ENCODE peak calls at places on chromosomes 11 and 22, in five cellular contexts. H, K, W, O and Q are unnamed samples.
A peak's percentile ranks its signal among the peaks of the same experiment; 100 is the strongest.

GRCh38 chr11:1861435-1862411 is 8.8 kb downstream of the LSP1 start:
- DNase-seq in K (no peak), O (no peak), H (no peak), W (no peak), Q (no peak)

GRCh38 chr11:57974132-57974531 is 49.5 kb upstream of the OR9Q1 start:
- DNase-seq in K (no peak), H (no peak), O (no peak), W (no peak), Q (no peak)

GRCh38 chr11:117972589-117973445 is 13.4 kb upstream of the IL10RA start:
- DNase-seq in W (no peak), K (no peak), H (no peak), O (no peak), Q (no peak)

GRCh38 chr11:2802389-2803185 is 83.0 kb downstream of the CDKN1C start:
- DNase-seq in O (no peak), H (peak; percentile 4), W (no peak), K (no peak), Q (peak; percentile 42)

GRCh38 chr11:119999220-119999619 is 138.7 kb downstream of the TRIM29 start:
- DNase-seq in O (no peak), W (no peak), K (no peak), H (no peak), Q (no peak)

GRCh38 chr11:107397357-107397756 is 60.3 kb downstream of the CWF19L2 start:
- DNase-seq in O (peak; percentile 8), H (no peak), W (peak; percentile 31), K (no peak), Q (no peak)

GRCh38 chr22:35540600-35541253 is at the start of gene RASD2:
- DNase-seq in K (no peak), H (peak; percentile 58), O (peak; percentile 85), W (no peak), Q (peak; percentile 90)

GRCh38 chr11:9176136-9176535 is 84.7 kb upstream of the SCUBE2 start:
- DNase-seq in H (no peak), W (no peak), K (no peak), O (no peak), Q (no peak)

GRCh38 chr11:130827697-130828377 is 88.4 kb downstream of the SNX19 start:
- DNase-seq in W (peak; percentile 66), O (peak; percentile 37), K (peak; percentile 57), H (peak; percentile 62), Q (peak; percentile 80)

GRCh38 chr11:72897506-72897905 is 83.3 kb downstream of the ATG16L2 start:
- DNase-seq in K (no peak), H (no peak), O (no peak), W (no peak), Q (no peak)

GRCh38 chr22:22431271-22432220 is 77.0 kb downstream of the ZNF280B start:
- DNase-seq in W (no peak), K (peak; percentile 49), H (peak; percentile 72), O (peak; percentile 24), Q (peak; percentile 72)

GRCh38 chr11:32435152-32435480 is 223 bp downstream of the WT1 start:
- DNase-seq in K (no peak), H (no peak), O (no peak), W (no peak), Q (no peak)

GRCh38 chr11:38950882-38951281 is 2352.8 kb upstream of the RAG2 start:
- DNase-seq in H (no peak), W (no peak), K (no peak), O (no peak), Q (no peak)

GRCh38 chr22:33917744-33918406 is 2.4 kb downstream of the LARGE1 start:
- DNase-seq in H (no peak), O (no peak), K (peak; percentile 36), W (no peak), Q (no peak)

GRCh38 chr22:29907753-29908515 is 25.0 kb downstream of the MTMR3 start:
- DNase-seq in K (peak; percentile 75), O (no peak), H (peak; percentile 86), W (no peak), Q (peak; percentile 73)

GRCh38 chr11:34223021-34223813 is 117.8 kb downstream of the NAT10 start:
- DNase-seq in O (no peak), H (peak; percentile 68), K (no peak), W (no peak), Q (peak; percentile 94)

GRCh38 chr22:45608763-45609180 is 62.9 kb upstream of the ATXN10 start:
- DNase-seq in W (no peak), H (no peak), O (no peak), K (no peak), Q (no peak)

GRCh38 chr22:45529966-45530575 is 27.4 kb downstream of the FBLN1 start:
- DNase-seq in H (no peak), O (no peak), W (no peak), K (no peak), Q (no peak)

GRCh38 chr11:70667767-70668166 is 269.4 kb downstream of the CTTN start:
- DNase-seq in K (peak; percentile 13), W (no peak), H (no peak), O (no peak), Q (no peak)

GRCh38 chr11:111259871-111260270 is 14.3 kb downstream of the POU2AF2 start:
- DNase-seq in H (no peak), O (no peak), W (no peak), K (no peak), Q (no peak)

GRCh38 chr22:35071784-35072183 is 5.8 kb downstream of the ISX start:
- DNase-seq in K (no peak), H (no peak), W (no peak), O (no peak), Q (no peak)

GRCh38 chr22:36455571-36456458 is 25.6 kb downstream of the TXN2 start:
- DNase-seq in O (no peak), H (no peak), K (no peak), W (no peak), Q (no peak)

GRCh38 chr11:103085758-103086365 is 6.1 kb downstream of the DCUN1D5 start:
- DNase-seq in O (no peak), H (no peak), W (no peak), K (no peak), Q (no peak)

GRCh38 chr22:30438559-30438958 is 13.0 kb downstream of the MTFP1 start:
- DNase-seq in K (no peak), O (no peak), W (no peak), H (peak; percentile 29), Q (no peak)

GRCh38 chr11:129283141-129283540 is 91.0 kb upstream of the ARHGAP32 start:
- DNase-seq in O (no peak), H (peak; percentile 73), W (no peak), K (peak; percentile 40), Q (no peak)

GRCh38 chr11:129289350-129290040 is 86.2 kb upstream of the BARX2 start:
- DNase-seq in O (no peak), K (no peak), H (no peak), W (no peak), Q (no peak)

GRCh38 chr11:129285387-129285786 is 90.3 kb upstream of the BARX2 start:
- DNase-seq in O (no peak), W (no peak), K (no peak), H (no peak), Q (no peak)

GRCh38 chr11:129287920-129288319 is 87.7 kb upstream of the BARX2 start:
- DNase-seq in K (no peak), O (no peak), H (no peak), W (no peak), Q (no peak)

DNA sequence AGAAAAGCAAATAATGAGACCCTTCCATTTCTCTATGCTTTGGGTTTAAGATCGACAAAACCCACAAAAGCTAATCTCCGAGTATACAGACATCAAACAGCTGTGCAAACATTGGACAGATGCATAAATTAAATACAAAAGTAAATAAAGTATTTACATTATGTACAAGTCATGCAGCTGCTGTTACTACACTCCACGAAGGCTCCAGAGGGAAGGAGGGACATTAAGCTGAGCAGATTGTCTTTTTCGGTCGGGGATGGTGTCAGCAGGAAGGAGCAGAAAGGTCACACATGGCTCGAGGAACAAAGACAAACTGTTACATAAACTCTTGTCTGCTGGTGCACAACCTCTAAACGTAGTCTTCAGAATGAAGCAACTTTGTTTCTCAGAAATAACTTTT is 88.8 kb upstream of the BARX2 start:
- DNase-seq in O (no peak), H (no peak), W (no peak), K (no peak), Q (no peak)
- TF ChIP-seq EP300 in O (no peak), H (no peak), W (no peak), K (no peak), Q (no peak)

GRCh38 chr11:64269380-64270234 is 14.9 kb downstream of the BAD start:
- DNase-seq in H (peak; percentile 98), O (peak; percentile 99), W (peak; percentile 98), K (peak; percentile 99), Q (peak; percentile 99)

GRCh38 chr11:64267207-64267945 is 16.0 kb downstream of the PLCB3 start:
- DNase-seq in K (no peak), H (no peak), W (no peak), O (peak; percentile 85), Q (no peak)

GRCh38 chr11:64266339-64266738 is 15.0 kb downstream of the PLCB3 start:
- DNase-seq in K (no peak), O (peak; percentile 52), H (no peak), W (no peak), Q (no peak)

GRCh38 chr11:64268687-64269379 is 15.6 kb downstream of the BAD start:
- DNase-seq in K (peak; percentile 33), W (no peak), O (no peak), H (peak; percentile 75), Q (peak; percentile 92)

GRCh38 chr11:64268028-64268686 is 16.3 kb downstream of the BAD start:
- DNase-seq in O (peak; percentile 87), H (no peak), W (no peak), K (no peak), Q (no peak)
- TF ChIP-seq POLR2AphosphoS5 in O (no peak), H (no peak), W (peak; percentile 52), K (no peak), Q (no peak)

DNA sequence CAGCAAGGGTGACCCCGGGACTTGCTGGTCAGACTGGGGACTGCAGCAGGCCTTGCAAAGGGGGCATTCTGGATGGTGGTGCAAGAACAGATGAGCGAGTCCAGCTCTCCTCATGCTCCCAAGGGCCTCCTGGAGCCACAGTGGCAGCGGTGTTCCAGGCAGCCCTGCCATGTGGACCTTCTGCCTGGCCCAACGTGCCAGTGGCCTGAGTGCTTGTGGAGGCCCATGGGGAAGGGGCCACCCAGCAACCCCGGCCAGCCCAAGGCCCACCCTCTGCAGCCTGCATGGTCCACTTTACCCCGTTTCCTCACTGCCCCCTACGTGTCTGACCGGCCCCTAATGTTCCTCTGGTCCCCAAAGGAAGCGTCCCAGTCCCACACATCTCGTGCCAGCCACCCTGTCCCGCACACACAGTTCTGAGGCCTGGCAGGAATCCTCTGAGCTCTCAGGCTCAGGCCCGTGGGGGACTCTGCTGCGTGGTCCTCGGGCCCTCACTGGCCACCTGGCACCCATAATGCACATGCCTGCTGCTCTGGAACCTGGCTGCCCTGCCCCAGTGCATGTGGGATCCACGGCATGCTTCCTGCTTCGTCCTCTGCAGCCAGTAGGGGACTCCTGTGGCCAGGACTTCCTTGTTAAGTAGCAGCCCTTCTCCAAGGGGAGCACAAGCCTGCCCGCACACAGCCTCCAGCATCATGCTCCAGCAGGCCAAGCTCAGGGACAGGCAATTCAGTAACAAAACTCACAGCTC is 85.5 kb downstream of the DGCR2 start:
- DNase-seq in W (no peak), K (no peak), O (peak; percentile 58), H (no peak), Q (no peak)
- TF ChIP-seq CTCF in W (peak; percentile 53), K (peak; percentile 33), O (no peak), H (no peak), Q (no peak)

GRCh38 chr11:115433376-115433775 is 70.8 kb downstream of the CADM1 start:
- DNase-seq in K (no peak), H (no peak), W (no peak), O (no peak), Q (no peak)
- TF ChIP-seq EP300 in K (no peak), H (no peak), W (no peak), O (no peak), Q (no peak)

GRCh38 chr11:65555693-65556231 is 2.4 kb downstream of the LTBP3 start:
- DNase-seq in K (peak; percentile 83), O (no peak), W (no peak), H (no peak), Q (peak; percentile 78)
- TF ChIP-seq POLR2AphosphoS5 in K (no peak), O (no peak), W (no peak), H (no peak), Q (no peak)